ENCODE peak calls at places on chromosomes 4 and X, in four cellular contexts. I is posterior vena cava; E is stimulated activated CD8-positive, alpha-beta memory T cell treated with anti-CD3 and anti-CD28 coated beads, Interleukin-15, amount 100 ng/mL, for 48 hours; V is activated CD4-positive, alpha-beta T cell treated with anti-CD3 and anti-CD28 coated beads for 24 hours. T is an unnamed sample.
A peak's percentile ranks its signal among the peaks of the same experiment; 100 is the strongest.

GRCh38 chrX:53990201-53990600 is 54.1 kb downstream of the PHF8 start:
- DNase-seq in I (no peak), E (no peak), V (no peak), T (no peak)

GRCh38 chrX:24920769-24921168 is 95.0 kb downstream of the ARX start:
- DNase-seq in I (no peak), E (no peak), V (no peak), T (no peak)

GRCh38 chrX:100408643-100409315 is 1.3 kb downstream of the PCDH19 start:
- DNase-seq in I (no peak), E (no peak), V (no peak), T (no peak)

GRCh38 chr4:149173241-149174013 is 642.2 kb downstream of the IQCM start:
- DNase-seq in I (no peak), E (no peak), V (no peak), T (no peak)

GRCh38 chr4:101790521-101791188 is at the start of gene BANK1:
- DNase-seq in I (peak; percentile 82), E (peak; percentile 10), V (no peak), T (peak; percentile 81)

GRCh38 chrX:148417934-148418333 is 82.5 kb upstream of the AFF2 start:
- DNase-seq in I (no peak), E (no peak), V (no peak), T (no peak)

GRCh38 chr4:89737888-89738287 is 99.1 kb downstream of the SNCA start:
- DNase-seq in I (no peak), E (no peak), V (no peak), T (no peak)

GRCh38 chr4:11165052-11165451 is 263.6 kb downstream of the HS3ST1 start:
- DNase-seq in I (no peak), E (no peak), V (no peak), T (no peak)

GRCh38 chr4:40238700-40239548 is 42.1 kb downstream of the RHOH start:
- DNase-seq in I (no peak), E (peak; percentile 78), V (peak; percentile 60), T (peak; percentile 78)

GRCh38 chr4:141926414-141926813 is 290.0 kb downstream of the IL15 start:
- DNase-seq in I (no peak), E (no peak), V (no peak), T (no peak)

GRCh38 chrX:7574325-7574724 is 268.6 kb upstream of the VCX start:
- DNase-seq in I (no peak), E (no peak), V (no peak), T (no peak)

GRCh38 chr4:170391066-170391754 is 301.5 kb upstream of the AADAT start:
- DNase-seq in I (no peak), E (no peak), V (no peak), T (no peak)

GRCh38 chrX:149877636-149878035 is 3.3 kb upstream of the MAGEA8 start:
- DNase-seq in I (no peak), E (no peak), V (no peak), T (no peak)

GRCh38 chr4:109721033-109721432 is 8.8 kb downstream of the PLA2G12A start:
- DNase-seq in I (no peak), E (no peak), V (no peak), T (no peak)

GRCh38 chr4:137635108-137635507 is 102.8 kb upstream of the PCDH18 start:
- DNase-seq in I (no peak), E (no peak), V (no peak), T (no peak)

GRCh38 chr4:28675582-28675981 is 1814.9 kb downstream of the STIM2 start:
- DNase-seq in I (no peak), E (no peak), V (no peak), T (no peak)

GRCh38 chrX:65926095-65927019 is 113.5 kb downstream of the VSIG4 start:
- DNase-seq in I (no peak), E (no peak), V (no peak), T (no peak)

GRCh38 chrX:18884916-18885315 is 99.0 kb downstream of the PHKA2 start:
- DNase-seq in I (peak; percentile 78), E (no peak), V (no peak), T (no peak)

GRCh38 chr4:121900132-121900983 is 30.1 kb upstream of the BBS7 start:
- DNase-seq in I (no peak), E (peak; percentile 7), V (peak; percentile 36), T (no peak)

GRCh38 chr4:22129454-22130075 is 181.0 kb upstream of the KCNIP4 start:
- DNase-seq in I (no peak), E (no peak), V (no peak), T (no peak)

GRCh38 chr4:25088342-25088952 is 57.7 kb upstream of the LGI2 start:
- DNase-seq in I (peak; percentile 83), E (no peak), V (no peak), T (peak; percentile 84)

GRCh38 chrX:93419642-93420041 is 253.7 kb downstream of the NAP1L3 start:
- DNase-seq in I (no peak), E (no peak), V (no peak), T (no peak)

GRCh38 chr4:40749717-40750460 is at the start of gene NSUN7:
- DNase-seq in I (peak; percentile 86), E (peak; percentile 6), V (no peak), T (no peak)

GRCh38 chr4:180296036-180296599 is 1947.1 kb upstream of the TENM3 start:
- DNase-seq in I (no peak), E (no peak), V (no peak), T (no peak)

GRCh38 chr4:111639120-111639519 is 506.1 kb upstream of the FAM241A start:
- DNase-seq in I (no peak), E (no peak), V (no peak), T (no peak)

GRCh38 chr4:26326791-26327190 is 6.0 kb downstream of the RBPJ start:
- DNase-seq in I (no peak), E (no peak), V (no peak), T (no peak)

T was measured in cardiac septum.